ENCODE peak calls at places on chromosomes 12 and 14, in eight cellular contexts. Y is GM13976, T is endothelial cell, H is heart right ventricle, I is body of pancreas, X is DND-41, R is lower lobe of right lung, B is left lung. N is an unnamed sample.

GRCh38 chr12:124482567-124482893 is 84.9 kb downstream of the NCOR2 start:
- DNase-seq in B (no peak), H (no peak), Y (no peak), R (no peak), T (no peak), X (no peak), I (no peak), N (no peak)

GRCh38 chr12:64203036-64203435 is 19.1 kb downstream of the KICS2 start:
- DNase-seq in H (no peak), I (no peak), Y (no peak), R (no peak), B (no peak), T (no peak), X (no peak), N (no peak)

GRCh38 chr12:68358532-68359485 is 26.6 kb upstream of the MDM1 start:
- DNase-seq in I (peak), H (peak), X (peak), Y (peak), B (no peak), T (peak), R (no peak), N (peak)

GRCh38 chr14:57091030-57091608 is 177.6 kb downstream of the EXOC5 start:
- DNase-seq in R (no peak), I (no peak), Y (no peak), T (no peak), X (no peak), H (no peak), B (no peak), N (no peak)

GRCh38 chr12:120497524-120498150 is 1.7 kb downstream of the DYNLL1 start:
- DNase-seq in X (no peak), R (no peak), I (no peak), Y (no peak), H (no peak), B (no peak), T (no peak), N (no peak)

GRCh38 chr12:53569174-53569557 is 57.0 kb downstream of the ATF7 start:
- DNase-seq in T (no peak), B (no peak), R (no peak), X (no peak), H (no peak), I (no peak), Y (no peak), N (no peak)

GRCh38 chr12:115922952-115923564 is 354.4 kb downstream of the MED13L start:
- DNase-seq in B (no peak), I (no peak), X (peak), T (no peak), H (no peak), Y (no peak), R (no peak), N (peak)

GRCh38 chr14:57692671-57693070 is 173.2 kb downstream of the SLC35F4 start:
- DNase-seq in R (no peak), I (no peak), X (no peak), T (no peak), B (no peak), H (no peak), Y (peak), N (peak)

GRCh38 chr14:35215110-35215872 is 76.9 kb upstream of the PSMA6 start:
- DNase-seq in X (no peak), H (peak), I (no peak), T (no peak), R (no peak), Y (peak), B (no peak), N (peak)

GRCh38 chr12:56151672-56152131 is 685 bp upstream of the MYL6B start:
- DNase-seq in Y (peak), R (peak), B (peak), H (no peak), I (peak), X (peak), T (peak), N (peak)

GRCh38 chr14:86166541-86166940 is 636.6 kb downstream of the FLRT2 start:
- DNase-seq in R (no peak), T (no peak), B (no peak), Y (no peak), X (peak), I (no peak), H (no peak), N (no peak)

GRCh38 chr14:96204151-96205058 is at the start of gene BDKRB2:
- DNase-seq in X (no peak), I (peak), Y (peak), H (peak), R (peak), B (peak), T (peak), N (no peak)

GRCh38 chr12:4579305-4580097 is 17.5 kb downstream of the DYRK4 start:
- DNase-seq in H (no peak), X (no peak), I (peak), Y (peak), R (no peak), T (no peak), B (no peak), N (peak)

GRCh38 chr14:20798318-20798717 is 4.3 kb downstream of the RNASE1 start:
- DNase-seq in B (no peak), X (no peak), T (no peak), Y (no peak), R (no peak), H (no peak), I (peak), N (no peak)

GRCh38 chr12:51887476-51888315 is at the start of gene ANKRD33:
- DNase-seq in H (no peak), T (peak), I (peak), X (no peak), R (no peak), B (no peak), Y (no peak), N (no peak)

GRCh38 chr12:50242751-50243191 is 40.5 kb downstream of the LIMA1 start:
- DNase-seq in Y (no peak), H (no peak), X (no peak), T (no peak), B (no peak), R (no peak), I (no peak), N (no peak)

GRCh38 chr12:74537126-74537706 is 419 bp upstream of the ATXN7L3B start:
- DNase-seq in I (no peak), H (no peak), Y (peak), T (no peak), B (no peak), R (no peak), X (no peak), N (peak)

GRCh38 chr14:95055318-95055717 is 102.0 kb downstream of the DICER1 start:
- DNase-seq in Y (no peak), R (no peak), X (no peak), T (no peak), H (no peak), B (no peak), I (no peak), N (no peak)

GRCh38 chr14:75141967-75142366 is 15.1 kb upstream of the NEK9 start:
- DNase-seq in B (no peak), H (no peak), I (peak), T (peak), X (peak), R (no peak), Y (no peak), N (no peak)

GRCh38 chr12:110015132-110015531 is 15.9 kb downstream of the ANKRD13A start:
- DNase-seq in I (no peak), B (no peak), H (no peak), R (no peak), X (no peak), T (no peak), Y (no peak), N (no peak)
- TF ChIP-seq CTCF in I (no peak), B (no peak), H (no peak), R (no peak), X (no peak), T (no peak), Y (no peak), N (no peak)

GRCh38 chr14:73727181-73727580 is 13.0 kb upstream of the PNMA1 start:
- DNase-seq in B (no peak), Y (no peak), X (no peak), I (no peak), R (no peak), T (no peak), H (no peak), N (no peak)

GRCh38 chr14:73729556-73730265 is 15.5 kb upstream of the PNMA1 start:
- DNase-seq in I (no peak), R (no peak), Y (no peak), T (no peak), B (no peak), H (peak), X (no peak), N (no peak)

GRCh38 chr14:73731111-73731510 is 16.9 kb upstream of the PNMA1 start:
- DNase-seq in I (no peak), X (no peak), H (no peak), B (peak), Y (no peak), R (no peak), T (no peak), N (no peak)

GRCh38 chr14:73728106-73729014 is 14.2 kb upstream of the PNMA1 start:
- DNase-seq in B (peak), X (peak), Y (peak), R (peak), I (peak), H (peak), T (peak), N (peak)

DNA sequence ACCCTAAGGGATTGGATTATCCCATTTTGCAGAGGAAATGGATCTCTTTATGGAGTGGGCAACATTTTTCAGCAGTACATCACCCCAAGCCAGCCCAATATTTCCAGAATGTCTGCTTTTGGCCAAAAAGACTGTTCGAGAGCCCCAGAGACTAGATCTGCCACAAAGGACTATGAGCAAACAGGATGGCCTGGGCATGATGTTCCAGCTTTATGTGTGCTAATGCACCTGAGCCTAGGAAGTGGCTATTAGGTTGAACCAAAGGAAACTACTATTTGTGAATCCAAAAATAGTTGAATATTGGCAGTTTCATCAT is 14.8 kb upstream of the PNMA1 start:
- DNase-seq in T (no peak), H (no peak), Y (no peak), X (no peak), B (no peak), I (no peak), R (no peak), N (no peak)
- TF ChIP-seq CTCF in T (peak), H (no peak), Y (no peak), X (no peak), B (no peak), I (no peak), R (no peak), N (no peak)

DNA sequence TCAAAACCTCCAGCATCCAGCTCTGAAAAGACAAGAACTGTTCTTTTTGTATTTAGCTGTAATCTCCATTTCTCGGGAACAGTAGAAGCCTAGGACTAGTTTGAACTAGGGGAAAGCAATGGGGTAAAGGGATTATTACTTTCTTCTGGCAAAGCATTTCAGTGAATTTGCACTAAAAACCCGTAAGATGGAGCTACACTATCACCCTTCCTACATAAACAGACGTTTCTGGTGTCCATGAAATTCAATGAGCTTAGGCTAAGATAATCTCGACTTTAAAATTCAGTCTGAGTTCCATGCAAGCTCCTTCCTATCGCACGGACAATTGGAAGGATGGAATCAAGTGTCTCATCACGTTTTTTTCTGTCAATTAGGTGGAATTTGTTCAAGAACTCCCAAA is 24.0 kb downstream of the ACSM4 start:
- DNase-seq in H (no peak), X (no peak), Y (no peak), B (no peak), I (no peak), T (no peak), R (no peak), N (no peak)
- TF ChIP-seq CTCF in H (no peak), X (no peak), Y (no peak), B (no peak), I (no peak), T (no peak), R (no peak), N (no peak)

DNA sequence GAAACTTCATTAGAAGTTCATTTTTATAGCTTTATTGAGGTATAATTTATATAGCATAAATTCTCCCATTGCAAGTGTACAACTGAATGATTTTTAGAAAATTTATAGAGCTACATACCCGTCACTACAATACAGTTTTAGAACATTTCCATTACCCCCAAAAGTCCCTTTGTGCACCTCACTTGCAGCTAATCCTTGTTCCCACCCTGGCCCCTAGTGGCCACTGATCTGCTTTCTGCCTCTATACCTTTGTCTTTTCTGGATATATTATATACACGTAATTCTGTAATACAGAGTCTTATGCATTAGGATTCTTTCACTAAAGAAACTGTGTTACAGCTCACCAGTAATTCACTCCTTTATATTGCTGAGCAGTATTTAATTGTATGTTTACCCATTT is 145.1 kb upstream of the DIO2 start:
- DNase-seq in Y (no peak), H (no peak), T (peak), X (peak), R (no peak), I (no peak), B (no peak), N (no peak)
- TF ChIP-seq CTCF in Y (no peak), H (no peak), T (peak), X (peak), R (no peak), I (peak), B (peak), N (peak)

GRCh38 chr14:54724772-54725325 is 157.9 kb downstream of the SAMD4A start:
- DNase-seq in T (no peak), R (no peak), X (no peak), Y (no peak), I (no peak), B (no peak), H (no peak), N (no peak)

GRCh38 chr14:54725998-54726397 is 159.1 kb downstream of the SAMD4A start:
- DNase-seq in B (no peak), R (no peak), I (no peak), T (no peak), H (no peak), X (no peak), Y (no peak), N (no peak)

GRCh38 chr14:54719406-54719805 is 152.5 kb downstream of the SAMD4A start:
- DNase-seq in Y (no peak), H (no peak), T (no peak), X (no peak), I (no peak), B (no peak), R (no peak), N (no peak)

GRCh38 chr14:54724123-54724522 is 157.2 kb downstream of the SAMD4A start:
- DNase-seq in I (no peak), B (no peak), X (no peak), R (no peak), Y (no peak), T (no peak), H (no peak), N (no peak)

DNA sequence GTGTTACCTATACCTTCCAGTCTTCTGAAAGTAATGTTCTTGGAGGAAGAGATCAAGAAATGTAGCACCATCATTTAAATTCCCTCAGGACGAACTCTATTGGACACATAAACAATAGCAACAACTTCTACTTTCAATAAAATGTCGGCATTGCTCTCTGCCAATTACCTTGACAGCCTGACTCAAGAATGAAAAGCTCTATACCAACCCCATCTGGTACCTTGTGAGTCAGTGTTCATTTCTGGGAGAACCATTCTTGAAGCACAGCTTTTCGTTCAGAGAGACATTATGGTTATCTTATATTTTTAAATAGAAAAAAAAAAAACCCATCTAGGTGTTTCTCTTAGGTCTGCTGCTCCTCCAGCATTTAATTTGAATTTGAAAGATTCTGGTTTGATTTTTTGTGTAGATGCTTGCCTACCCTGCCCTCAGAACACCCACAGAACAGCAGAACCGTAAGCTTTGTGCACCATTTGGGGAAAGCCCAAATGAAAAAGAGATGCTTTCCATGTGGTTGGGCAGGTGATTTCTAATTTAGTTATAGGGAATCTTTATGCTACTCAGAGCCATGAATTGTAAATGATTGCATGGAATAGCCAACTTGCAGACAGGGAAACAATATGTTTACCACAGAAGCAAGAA is 156.0 kb downstream of the SAMD4A start:
- DNase-seq in B (no peak), R (no peak), T (no peak), X (no peak), Y (no peak), I (no peak), H (no peak), N (peak)
- TF ChIP-seq CTCF in B (peak), R (peak), T (no peak), X (peak), Y (no peak), I (no peak), H (peak), N (peak)

GRCh38 chr14:105315211-105315721 is 718 bp downstream of the PACS2 start:
- DNase-seq in I (peak), H (no peak), R (peak), Y (no peak), T (peak), X (peak), B (peak), N (no peak)

GRCh38 chr14:105315941-105316562 is 1.5 kb downstream of the PACS2 start:
- DNase-seq in Y (no peak), T (no peak), X (peak), H (no peak), R (no peak), B (peak), I (no peak), N (no peak)

GRCh38 chr14:105316968-105317498 is 2.5 kb downstream of the PACS2 start:
- DNase-seq in T (no peak), X (no peak), I (no peak), H (no peak), R (no peak), B (peak), Y (no peak), N (no peak)

GRCh38 chr14:105316563-105316941 is 2.0 kb downstream of the PACS2 start:
- DNase-seq in H (no peak), R (no peak), B (peak), T (no peak), Y (no peak), I (no peak), X (no peak), N (no peak)

DNA sequence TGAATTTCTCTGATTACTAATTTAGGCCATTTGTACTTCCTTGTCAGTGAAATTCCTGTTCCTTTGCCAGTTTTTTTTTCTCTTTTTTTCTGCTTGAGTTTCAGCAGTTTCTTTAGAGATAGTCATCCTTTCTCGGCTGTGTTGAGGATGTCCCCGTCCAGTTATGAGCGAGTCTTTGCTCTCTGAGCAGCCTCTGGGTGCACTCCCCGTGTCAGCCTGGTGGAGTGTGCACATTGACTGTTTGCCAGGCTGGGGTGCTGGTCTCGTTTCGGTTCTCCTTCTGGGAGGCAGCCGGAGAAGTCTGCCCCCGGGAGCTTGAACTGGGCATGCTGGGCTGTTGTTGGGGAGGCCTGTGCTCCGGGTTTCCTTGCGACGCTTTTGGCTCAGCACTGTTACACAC is 3.0 kb downstream of the PACS2 start:
- DNase-seq in Y (no peak), B (peak), X (no peak), H (no peak), R (no peak), I (peak), T (no peak), N (no peak)
- TF ChIP-seq CTCF in Y (no peak), B (no peak), X (no peak), H (no peak), R (no peak), I (peak), T (no peak), N (no peak)

GRCh38 chr14:26137161-26137560 is 460.7 kb downstream of the NOVA1 start:
- DNase-seq in T (no peak), Y (no peak), H (no peak), X (peak), R (no peak), B (no peak), I (no peak), N (no peak)
- TF ChIP-seq CTCF in T (peak), Y (no peak), H (no peak), X (peak), R (no peak), B (no peak), I (no peak), N (peak)

N was measured in GM13977.